ENCODE peak calls at places on chromosomes 7 and 10, in four cellular contexts. W, X, U and V are unnamed samples.

GRCh38 chr7:30206466-30206865 is 71.7 kb downstream of the MTURN start:
- DNase-seq in U (no peak), X (no peak), W (peak), V (no peak)

GRCh38 chr7:31850066-31850465 is 163.1 kb downstream of the PPP1R17 start:
- DNase-seq in X (no peak), W (no peak), U (no peak), V (no peak)

GRCh38 chr7:44098092-44099068 is 5.8 kb upstream of the AEBP1 start:
- DNase-seq in U (no peak), X (no peak), W (no peak), V (no peak)

GRCh38 chr7:71721742-71722141 is 589.8 kb downstream of the GALNT17 start:
- DNase-seq in U (no peak), W (no peak), X (no peak), V (no peak)

GRCh38 chr7:158424011-158424410 is 163.6 kb downstream of the PTPRN2 start:
- DNase-seq in X (no peak), W (no peak), U (no peak), V (no peak)

GRCh38 chr10:60230892-60231291 is 158.8 kb downstream of the ANK3 start:
- DNase-seq in W (peak), X (no peak), U (no peak), V (no peak)

GRCh38 chr10:32049113-32049512 is 7.1 kb downstream of the KIF5B start:
- DNase-seq in W (peak), X (no peak), U (no peak), V (no peak)

GRCh38 chr10:51667992-51668689 is 31.3 kb downstream of the CSTF2T start:
- DNase-seq in X (no peak), W (no peak), U (no peak), V (no peak)

GRCh38 chr7:150514748-150515222 is at the start of gene GIMAP7:
- DNase-seq in W (no peak), U (no peak), X (no peak), V (peak)

GRCh38 chr7:37643876-37644275 is 39.7 kb upstream of the GPR141 start:
- DNase-seq in W (no peak), U (no peak), X (no peak), V (no peak)

GRCh38 chr7:115477193-115477651 is 553.3 kb downstream of the TFEC start:
- DNase-seq in X (no peak), W (peak), U (peak), V (no peak)

GRCh38 chr7:45679516-45679915 is 105.3 kb downstream of the ADCY1 start:
- DNase-seq in X (no peak), W (no peak), U (no peak), V (no peak)

GRCh38 chr7:44116087-44116788 is 7.1 kb downstream of the POLD2 start:
- DNase-seq in X (no peak), U (no peak), W (no peak), V (no peak)

GRCh38 chr10:101629781-101630419 is 41.8 kb downstream of the DPCD start:
- DNase-seq in U (no peak), W (no peak), X (no peak), V (peak)

GRCh38 chr7:37526623-37527022 is 78.0 kb upstream of the ELMO1 start:
- DNase-seq in X (no peak), U (no peak), W (no peak), V (no peak)

GRCh38 chr10:5041471-5042023 is 37.9 kb upstream of the AKR1C2 start:
- DNase-seq in X (no peak), U (no peak), W (no peak), V (no peak)

GRCh38 chr10:61136151-61136550 is 192.2 kb upstream of the RHOBTB1 start:
- DNase-seq in W (peak), U (no peak), X (no peak), V (no peak)

GRCh38 chr10:44467900-44468299 is 83.0 kb upstream of the CXCL12 start:
- DNase-seq in U (no peak), X (no peak), W (no peak), V (no peak)

GRCh38 chr10:31090894-31091607 is 59.4 kb upstream of the ZNF438 start:
- DNase-seq in W (peak), X (no peak), U (no peak), V (no peak)

GRCh38 chr7:128006550-128007292 is 24.5 kb downstream of the LRRC4 start:
- DNase-seq in U (no peak), W (no peak), X (no peak), V (no peak)

GRCh38 chr10:107544706-107545520 is 380.4 kb upstream of the SORCS1 start:
- DNase-seq in X (no peak), W (no peak), U (no peak), V (no peak)

GRCh38 chr7:87882538-87882937 is 6.2 kb downstream of the DBF4 start:
- DNase-seq in U (no peak), W (no peak), X (no peak), V (no peak)

GRCh38 chr7:46838463-46838862 is 743.4 kb downstream of the TNS3 start:
- DNase-seq in W (no peak), X (no peak), U (no peak), V (no peak)

GRCh38 chr7:133912916-133913697 is 214.0 kb upstream of the LRGUK start:
- DNase-seq in W (peak), X (no peak), U (no peak), V (no peak)

GRCh38 chr7:128697301-128697905 is 25.3 kb downstream of the GARIN1A start:
- DNase-seq in X (peak), W (peak), U (no peak), V (peak)

GRCh38 chr10:119299531-119299930 is 92.2 kb downstream of the GRK5 start:
- DNase-seq in X (no peak), W (no peak), U (no peak), V (no peak)
- TF ChIP-seq CTCF in X (no peak), W (no peak), U (no peak), V (no peak)

DNA sequence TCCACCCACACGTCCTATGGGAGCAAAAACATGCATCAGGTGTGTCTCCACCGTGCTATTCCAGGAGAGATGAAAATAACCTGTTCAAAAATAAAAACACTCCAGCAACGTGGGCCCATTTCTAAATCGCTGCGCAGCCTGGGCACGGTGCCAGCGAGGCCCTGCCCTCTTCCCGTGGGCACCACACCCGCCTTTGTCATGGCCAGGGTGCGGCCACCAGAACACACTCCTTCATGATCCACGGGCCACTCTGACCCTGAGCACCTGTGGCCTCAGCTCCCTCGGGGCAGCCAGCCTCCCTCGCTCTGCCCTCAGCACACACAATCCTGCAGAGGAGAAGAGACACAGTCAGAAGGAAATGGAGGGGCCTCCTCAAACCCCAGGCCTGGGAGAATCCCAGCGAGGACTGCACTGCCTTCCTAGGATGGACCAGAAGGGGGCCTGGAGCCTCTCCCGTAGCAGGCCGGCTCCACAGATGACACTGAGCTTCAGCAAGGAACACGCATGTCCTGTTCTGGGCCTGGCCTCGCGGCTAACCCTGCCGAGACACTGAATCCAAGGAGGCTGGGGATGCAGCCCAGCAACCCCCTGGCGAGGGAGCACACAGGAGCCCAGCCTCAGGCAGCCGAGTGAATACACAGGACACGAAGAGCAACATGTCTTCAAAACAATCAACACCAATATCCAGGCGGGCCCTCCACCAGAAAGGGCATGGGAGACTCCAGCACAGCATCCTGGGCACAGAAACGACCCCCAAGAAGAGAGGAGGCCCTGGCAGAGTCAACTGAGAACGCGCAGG is 169.0 kb downstream of the MAD1L1 start:
- DNase-seq in X (no peak), U (no peak), W (peak), V (no peak)
- TF ChIP-seq CTCF in X (no peak), U (no peak), W (peak), V (no peak)

DNA sequence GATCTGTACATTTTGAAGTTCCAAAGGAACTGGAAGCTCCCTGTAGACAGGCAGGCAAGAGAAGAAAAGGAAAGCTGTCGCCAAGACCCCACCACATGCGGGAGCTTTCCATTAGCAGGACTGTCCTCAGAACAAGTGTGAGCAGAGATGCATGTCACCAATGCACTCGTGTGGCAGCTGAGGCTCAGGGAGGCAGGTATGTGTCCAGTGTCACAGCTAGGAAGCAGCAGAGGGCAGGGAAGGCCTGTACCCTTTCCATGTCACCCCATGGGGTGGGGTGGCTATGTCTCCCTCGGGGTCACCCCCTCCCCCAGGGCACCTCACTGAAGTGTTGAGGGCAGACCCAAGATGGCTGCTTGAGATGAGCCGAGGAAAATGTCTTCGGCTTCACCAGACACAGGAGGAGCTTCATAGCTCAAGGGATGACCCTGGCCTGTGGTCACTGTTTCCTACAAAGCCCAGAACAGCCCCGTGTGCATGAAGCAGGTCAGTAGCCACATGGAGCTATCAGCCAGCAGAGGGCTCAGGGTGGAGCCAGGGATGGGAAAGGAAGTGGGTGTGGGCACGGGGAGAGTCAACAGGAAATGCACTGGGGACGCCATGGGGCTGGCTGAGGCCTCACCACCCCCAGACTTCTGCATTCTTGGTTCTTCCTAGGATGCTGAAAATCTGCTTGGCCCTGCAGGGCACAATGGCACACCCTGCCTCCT is 96.6 kb downstream of the FAM53B start:
- DNase-seq in X (peak), W (peak), U (no peak), V (peak)
- TF ChIP-seq CTCF in X (peak), W (peak), U (no peak), V (peak)

GRCh38 chr10:77606751-77607150 is 30.9 kb downstream of the KCNMA1 start:
- DNase-seq in W (peak), X (no peak), U (no peak), V (no peak)
- TF ChIP-seq CTCF in W (peak), X (no peak), U (no peak), V (no peak)

DNA sequence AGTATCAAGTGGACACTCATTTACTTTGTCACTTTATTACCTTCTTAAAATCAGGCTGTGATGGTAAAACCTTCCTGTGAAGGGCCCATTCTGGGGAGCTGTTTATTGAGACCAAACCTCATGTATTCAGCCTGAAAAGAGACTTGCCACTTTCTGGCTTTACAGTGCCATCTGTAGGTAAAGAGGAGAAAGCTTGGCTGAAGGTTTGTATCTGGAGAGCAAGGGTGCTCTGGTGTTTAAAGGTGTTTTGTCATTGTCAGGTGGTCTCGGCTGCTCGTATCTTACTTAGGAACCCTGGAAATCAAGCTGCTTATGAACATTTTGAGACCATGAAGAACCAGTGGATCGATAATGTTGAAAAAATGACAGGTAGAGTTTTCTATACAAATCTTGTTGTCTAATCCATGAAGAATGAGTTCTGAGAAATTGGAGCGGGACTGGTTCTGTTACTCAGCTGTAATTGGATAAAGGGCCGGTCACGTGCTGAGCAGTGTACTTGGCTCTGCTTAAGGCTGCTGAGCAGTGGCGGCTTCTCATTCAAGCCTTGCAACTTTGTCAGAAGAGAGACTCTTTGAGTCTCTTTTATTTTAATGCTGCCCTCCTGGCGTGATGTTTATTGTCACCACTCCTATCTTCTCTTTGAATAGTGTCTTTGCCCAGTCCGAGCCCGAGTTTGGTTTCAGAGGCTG is 46.9 kb downstream of the AP3M1 start:
- DNase-seq in X (no peak), W (peak), U (no peak), V (no peak)
- TF ChIP-seq CTCF in X (no peak), W (peak), U (no peak), V (no peak)

DNA sequence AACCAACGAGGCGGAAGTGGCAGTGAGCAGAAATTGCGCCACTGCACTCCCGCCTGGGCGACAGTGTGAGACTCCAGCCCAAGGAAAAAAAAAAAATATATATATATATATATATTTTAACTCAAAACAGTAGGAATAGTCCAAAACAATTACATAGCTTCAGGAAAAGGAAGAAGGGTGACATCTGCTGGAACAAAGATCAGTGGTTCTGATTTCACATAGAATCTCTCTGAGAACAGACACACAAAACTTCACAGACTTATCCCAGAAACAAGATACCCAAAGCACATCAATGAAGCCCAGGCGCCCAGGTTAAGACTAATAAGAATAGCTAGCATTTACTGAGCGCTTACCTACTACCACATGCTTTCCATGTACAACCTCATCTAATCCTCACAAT is 45.0 kb downstream of the DNMBP start:
- DNase-seq in U (no peak), W (no peak), X (no peak), V (no peak)
- TF ChIP-seq CTCF in U (no peak), W (no peak), X (no peak), V (no peak)